ENCODE peak calls at places on chromosomes 1 and 21, in eight cellular contexts. Z is stimulated activated CD4-positive, alpha-beta T cell treated with anti-CD3 and anti-CD28 coated beads, Interleukin-1b, Interleukin-23, amount 100 ng/mL, for 4 hours; X is epithelial cell of esophagus; C is T-helper 1 cell; L is occipital lobe; G is ovary; F is CD8-positive, alpha-beta memory T cell; R is HTR-8/SVneo. T is an unnamed sample.

GRCh38 chr1:147545133-147545532 is 3.8 kb downstream of the BCL9 start:
- DNase-seq in Z (peak), G (no peak), F (peak), R (peak), L (peak), C (peak), X (peak), T (peak)

GRCh38 chr1:209743145-209743482 is 12.7 kb upstream of the TRAF3IP3 start:
- DNase-seq in Z (no peak), L (peak), R (no peak), F (no peak), G (peak), C (no peak), X (no peak), T (peak)

GRCh38 chr1:18926315-18927081 is 24.1 kb upstream of the ALDH4A1 start:
- DNase-seq in C (peak), G (no peak), X (peak), Z (peak), F (peak), L (peak), R (peak), T (peak)

GRCh38 chr1:18408656-18409370 is 71.9 kb upstream of the KLHDC7A start:
- DNase-seq in C (no peak), F (no peak), R (no peak), L (no peak), X (no peak), G (no peak), Z (no peak), T (no peak)

GRCh38 chr1:168116327-168116799 is 20.4 kb downstream of the GPR161 start:
- DNase-seq in X (peak), L (no peak), F (no peak), R (no peak), Z (no peak), C (no peak), G (no peak), T (no peak)

GRCh38 chr1:198556969-198557368 is 16.5 kb upstream of the ATP6V1G3 start:
- DNase-seq in G (no peak), Z (peak), X (no peak), R (no peak), F (peak), L (no peak), C (peak), T (no peak)

GRCh38 chr1:201051399-201051798 is 27.9 kb upstream of the KIF21B start:
- DNase-seq in L (peak), F (no peak), Z (no peak), G (no peak), R (no peak), C (no peak), X (peak), T (no peak)

GRCh38 chr1:197399691-197400521 is 131.9 kb downstream of the CRB1 start:
- DNase-seq in L (no peak), F (peak), R (peak), G (no peak), X (peak), C (peak), Z (no peak), T (peak)

GRCh38 chr1:70382682-70383081 is 28.2 kb upstream of the ANKRD13C start:
- DNase-seq in G (no peak), C (no peak), X (no peak), L (no peak), R (no peak), F (no peak), Z (no peak), T (no peak)

GRCh38 chr1:211731456-211732275 is 56.2 kb upstream of the NEK2 start:
- DNase-seq in G (no peak), X (peak), C (no peak), F (no peak), Z (no peak), L (no peak), R (no peak), T (no peak)

GRCh38 chr1:50720457-50721053 is 239.5 kb downstream of the FAF1 start:
- DNase-seq in L (no peak), F (no peak), G (no peak), X (no peak), Z (no peak), R (no peak), C (no peak), T (no peak)

GRCh38 chr1:151346082-151346768 is 827 bp downstream of the RFX5 start:
- DNase-seq in G (no peak), C (no peak), X (no peak), F (no peak), Z (no peak), R (no peak), L (no peak), T (no peak)

GRCh38 chr1:960371-961131 is at the start of gene KLHL17:
- DNase-seq in X (peak), Z (peak), R (no peak), F (peak), G (no peak), C (peak), L (peak), T (peak)

GRCh38 chr1:218772575-218772974 is 401.1 kb upstream of the LYPLAL1 start:
- DNase-seq in Z (no peak), C (no peak), F (no peak), L (no peak), X (peak), G (no peak), R (no peak), T (peak)

GRCh38 chr1:69967245-69967766 is 238.1 kb downstream of the LRRC40 start:
- DNase-seq in X (no peak), G (no peak), F (no peak), Z (no peak), L (no peak), C (no peak), R (no peak), T (peak)

GRCh38 chr1:10033359-10033845 is 644 bp downstream of the UBE4B start:
- DNase-seq in C (no peak), L (peak), F (no peak), Z (no peak), R (no peak), G (peak), X (peak), T (peak)

GRCh38 chr21:32278518-32279376 is at the start of gene MIS18A:
- DNase-seq in X (peak), F (peak), L (peak), Z (peak), R (peak), C (peak), G (peak), T (peak)

GRCh38 chr1:183807549-183808168 is 2.7 kb downstream of the RGL1 start:
- DNase-seq in X (peak), F (no peak), R (no peak), L (no peak), G (no peak), Z (no peak), C (no peak), T (peak)

GRCh38 chr1:14487671-14488070 is 110.8 kb upstream of the KAZN start:
- DNase-seq in F (no peak), C (no peak), X (no peak), R (no peak), G (no peak), L (no peak), Z (no peak), T (no peak)

GRCh38 chr1:79044974-79045650 is 38.6 kb upstream of the ADGRL4 start:
- DNase-seq in X (no peak), L (no peak), Z (no peak), F (no peak), G (no peak), R (no peak), C (no peak), T (no peak)

GRCh38 chr1:151596166-151596933 is 15.5 kb upstream of the SNX27 start:
- DNase-seq in R (no peak), Z (no peak), X (peak), G (no peak), F (no peak), L (no peak), C (no peak), T (no peak)

GRCh38 chr1:216462061-216462775 is 39.0 kb upstream of the USH2A start:
- DNase-seq in X (peak), F (no peak), C (no peak), L (no peak), Z (no peak), G (no peak), R (no peak), T (peak)

GRCh38 chr1:111904478-111905218 is 84.8 kb downstream of the KCND3 start:
- DNase-seq in R (no peak), F (no peak), L (peak), G (no peak), C (no peak), X (peak), Z (no peak), T (peak)

GRCh38 chr1:40783001-40783905 is at the start of gene KCNQ4:
- DNase-seq in F (no peak), C (no peak), L (no peak), Z (peak), G (peak), X (peak), R (no peak), T (peak)

GRCh38 chr1:165854101-165854845 is 26.9 kb downstream of the UCK2 start:
- DNase-seq in Z (no peak), L (no peak), F (no peak), R (peak), X (peak), C (no peak), G (no peak), T (peak)

GRCh38 chr1:53111073-53111556 is 31.3 kb downstream of the SLC1A7 start:
- DNase-seq in Z (no peak), X (peak), R (no peak), F (no peak), L (no peak), G (no peak), C (no peak), T (no peak)

GRCh38 chr1:110879758-110880606 is 7.0 kb downstream of the CD53 start:
- DNase-seq in C (peak), X (peak), G (no peak), F (no peak), Z (peak), R (no peak), L (no peak), T (no peak)

GRCh38 chr1:229848762-229849677 is 218.0 kb upstream of the GALNT2 start:
- DNase-seq in X (peak), G (no peak), F (no peak), L (no peak), Z (no peak), R (peak), C (no peak), T (peak)

GRCh38 chr1:209405183-209405823 is 178.2 kb upstream of the CAMK1G start:
- DNase-seq in F (no peak), R (no peak), Z (no peak), G (no peak), C (no peak), L (no peak), X (peak), T (peak)

GRCh38 chr1:27445177-27445936 is 44.6 kb downstream of the WASF2 start:
- DNase-seq in L (no peak), F (no peak), X (no peak), R (no peak), G (no peak), C (no peak), Z (no peak), T (no peak)

GRCh38 chr21:43921602-43921978 is 56.6 kb downstream of the AGPAT3 start:
- DNase-seq in R (no peak), G (no peak), L (no peak), C (peak), X (no peak), F (peak), Z (peak), T (no peak)

GRCh38 chr1:2248854-2249558 is 20.9 kb downstream of the SKI start:
- DNase-seq in R (no peak), X (no peak), C (no peak), L (no peak), F (no peak), Z (no peak), G (no peak), T (no peak)

GRCh38 chr1:2236695-2237677 is 8.9 kb downstream of the SKI start:
- DNase-seq in Z (no peak), C (peak), R (no peak), X (no peak), L (no peak), F (peak), G (no peak), T (no peak)

GRCh38 chr1:27137022-27137542 is 17.8 kb downstream of the SLC9A1 start:
- DNase-seq in Z (peak), R (no peak), G (no peak), X (no peak), F (peak), C (peak), L (peak), T (no peak)

GRCh38 chr1:205324781-205325180 is 3.2 kb upstream of the NUAK2 start:
- DNase-seq in Z (no peak), G (no peak), L (no peak), F (no peak), X (no peak), C (no peak), R (no peak), T (no peak)

GRCh38 chr1:207151920-207152319 is 47.9 kb downstream of the C4BPA start:
- DNase-seq in G (no peak), Z (no peak), F (no peak), X (no peak), L (no peak), R (no peak), C (no peak), T (no peak)

GRCh38 chr21:45285266-45285931 is 2.3 kb downstream of the POFUT2 start:
- DNase-seq in Z (no peak), G (peak), C (no peak), F (no peak), L (no peak), X (no peak), R (no peak), T (no peak)

GRCh38 chr21:39640754-39641153 is 28.0 kb downstream of the B3GALT5 start:
- DNase-seq in X (no peak), F (no peak), G (no peak), C (no peak), Z (no peak), R (no peak), L (no peak), T (no peak)

GRCh38 chr1:77680173-77680572 is 2.3 kb downstream of the ZZZ3 start:
- DNase-seq in R (no peak), X (no peak), Z (no peak), C (no peak), G (no peak), L (no peak), F (no peak), T (no peak)

GRCh38 chr1:247079141-247079874 is 697 bp upstream of the ZNF670 start:
- DNase-seq in X (no peak), F (peak), G (no peak), C (no peak), Z (no peak), L (no peak), R (no peak), T (no peak)